ENCODE peak calls at places on chromosomes 7 and 10, in five cellular contexts. R, I, V, T and Q are unnamed samples.

GRCh38 chr10:15658099-15658702 is 61.5 kb downstream of the ITGA8 start:
- DNase-seq in R (peak; percentile 68), I (no peak), V (no peak), T (no peak), Q (no peak)

GRCh38 chr7:155090647-155091046 is 20.5 kb downstream of the HTR5A start:
- DNase-seq in R (no peak), I (no peak), V (no peak), T (no peak), Q (no peak)

GRCh38 chr10:89648074-89648473 is 3.0 kb upstream of the PANK1 start:
- DNase-seq in R (no peak), I (no peak), V (no peak), T (no peak), Q (no peak)

GRCh38 chr7:127391591-127392181 is 822 bp downstream of the ZNF800 start:
- DNase-seq in R (peak; percentile 35), I (peak; percentile 92), V (no peak), T (peak; percentile 53), Q (no peak)

GRCh38 chr10:26944261-26944882 is 83.6 kb upstream of the ABI1 start:
- DNase-seq in R (no peak), I (no peak), V (peak; percentile 41), T (no peak), Q (no peak)

GRCh38 chr10:55287346-55287745 is 486.3 kb upstream of the PCDH15 start:
- DNase-seq in R (peak; percentile 2), I (no peak), V (no peak), T (no peak), Q (no peak)

GRCh38 chr10:35685402-35685801 is 43.3 kb upstream of the FZD8 start:
- DNase-seq in R (no peak), I (no peak), V (no peak), T (no peak), Q (no peak)

GRCh38 chr10:30857803-30858202 is 173.9 kb downstream of the ZNF438 start:
- DNase-seq in R (peak; percentile 50), I (no peak), V (no peak), T (peak; percentile 28), Q (peak; percentile 95)

GRCh38 chr7:79317728-79318127 is 135.7 kb downstream of the MAGI2 start:
- DNase-seq in R (peak; percentile 77), I (no peak), V (no peak), T (no peak), Q (no peak)

GRCh38 chr10:21261705-21262285 is 263.7 kb downstream of the SKIDA1 start:
- DNase-seq in R (no peak), I (peak; percentile 15), V (no peak), T (no peak), Q (no peak)

GRCh38 chr7:46029111-46029704 is 108.1 kb upstream of the IGFBP3 start:
- DNase-seq in R (no peak), I (no peak), V (no peak), T (no peak), Q (no peak)

GRCh38 chr10:593016-593415 is 96.5 kb downstream of the DIP2C start:
- DNase-seq in R (no peak), I (no peak), V (no peak), T (no peak), Q (no peak)

GRCh38 chr10:86443069-86443468 is 76.5 kb upstream of the GRID1 start:
- DNase-seq in R (no peak), I (no peak), V (no peak), T (no peak), Q (no peak)

GRCh38 chr7:102473271-102473991 is 5.3 kb downstream of the POLR2J start:
- DNase-seq in R (no peak), I (peak; percentile 70), V (peak; percentile 56), T (no peak), Q (peak; percentile 62)

GRCh38 chr10:90920986-90921643 is at the start of gene ANKRD1:
- DNase-seq in R (peak; percentile 97), I (no peak), V (no peak), T (no peak), Q (no peak)

GRCh38 chr7:130071701-130072622 is 1.6 kb downstream of the KLHDC10 start:
- DNase-seq in R (peak; percentile 86), I (no peak), V (no peak), T (peak; percentile 60), Q (peak; percentile 73)

GRCh38 chr7:139830779-139831498 is 1.9 kb downstream of the TBXAS1 start:
- DNase-seq in R (no peak), I (no peak), V (no peak), T (no peak), Q (no peak)

GRCh38 chr7:139828446-139828845 is 618 bp upstream of the TBXAS1 start:
- DNase-seq in R (no peak), I (no peak), V (no peak), T (no peak), Q (no peak)

GRCh38 chr7:139830292-139830691 is 1.2 kb downstream of the TBXAS1 start:
- DNase-seq in R (no peak), I (no peak), V (no peak), T (no peak), Q (no peak)

GRCh38 chr7:139828880-139829653 is at the start of gene TBXAS1:
- DNase-seq in R (peak; percentile 20), I (peak; percentile 87), V (no peak), T (peak; percentile 57), Q (no peak)

DNA sequence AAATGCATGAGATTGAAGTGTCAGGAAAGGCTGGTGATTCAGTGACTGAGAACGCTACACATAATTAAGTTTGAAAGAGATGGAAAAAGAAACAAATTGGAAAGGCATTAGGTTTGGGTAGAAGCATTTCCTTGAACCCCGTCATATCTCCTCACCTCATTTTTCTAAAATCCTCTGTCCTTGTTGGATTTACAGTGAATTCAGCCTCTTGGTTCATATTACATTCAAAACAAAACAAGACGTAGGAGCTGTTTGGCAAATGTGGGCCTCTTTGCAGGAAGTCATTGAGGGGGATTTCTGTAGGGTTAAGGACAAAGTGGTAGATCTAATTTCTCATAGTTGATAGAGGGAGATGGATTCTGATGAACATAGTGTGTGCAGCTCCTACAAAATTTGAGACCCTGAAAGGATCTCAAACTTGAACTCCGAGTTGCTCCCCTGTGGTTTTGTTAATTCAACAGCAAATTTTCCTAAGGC is 628 bp downstream of the TBXAS1 start:
- DNase-seq in R (peak; percentile 16), I (no peak), V (no peak), T (no peak), Q (no peak)
- H3K4me3 ChIP-seq in R (no peak overlapping the region), I (peak overlapping the region; percentile 28), V (peak overlapping the region; percentile 40), T (peak overlapping the region; percentile 18), Q (no peak overlapping the region)

GRCh38 chr10:73950569-73950968 is 39.6 kb downstream of the PLAU start:
- DNase-seq in R (no peak), I (no peak), V (no peak), T (no peak), Q (peak; percentile 41)

GRCh38 chr10:73956476-73957338 is 41.2 kb upstream of the VCL start:
- DNase-seq in R (peak; percentile 33), I (peak; percentile 81), V (no peak), T (no peak), Q (no peak)

GRCh38 chr10:73955719-73956118 is 42.2 kb upstream of the VCL start:
- DNase-seq in R (no peak), I (no peak), V (no peak), T (no peak), Q (no peak)

GRCh38 chr10:73954737-73955136 is 43.2 kb upstream of the VCL start:
- DNase-seq in R (no peak), I (no peak), V (no peak), T (no peak), Q (no peak)

GRCh38 chr10:73953665-73954064 is 42.7 kb downstream of the PLAU start:
- DNase-seq in R (no peak), I (no peak), V (no peak), T (no peak), Q (no peak)
- TF ChIP-seq POLR2AphosphoS5 in R (no peak), I (no peak), V (peak; percentile 53), T (no peak), Q (no peak)

GRCh38 chr10:96721207-96721572 is 876 bp upstream of the PIK3AP1 start:
- DNase-seq in R (no peak), I (no peak), V (no peak), T (no peak), Q (no peak)

GRCh38 chr10:96720422-96721206 is at the start of gene PIK3AP1:
- DNase-seq in R (no peak), I (peak; percentile 98), V (peak; percentile 93), T (peak; percentile 79), Q (peak; percentile 67)

GRCh38 chr10:96719850-96720421 is 378 bp downstream of the PIK3AP1 start:
- DNase-seq in R (no peak), I (peak; percentile 96), V (peak; percentile 86), T (peak; percentile 83), Q (peak; percentile 75)

GRCh38 chr10:96718304-96718990 is 1.9 kb downstream of the PIK3AP1 start:
- DNase-seq in R (no peak), I (no peak), V (no peak), T (no peak), Q (no peak)

GRCh38 chr10:96719205-96719604 is 1.1 kb downstream of the PIK3AP1 start:
- DNase-seq in R (no peak), I (no peak), V (no peak), T (no peak), Q (no peak)
- H3K4me3 ChIP-seq in R (no peak overlapping the region), I (peak overlapping the region; percentile 58), V (peak overlapping the region; percentile 83), T (peak overlapping the region; percentile 71), Q (peak overlapping the region; percentile 63)

GRCh38 chr7:54904986-54905385 is 113.8 kb upstream of the EGFR start:
- DNase-seq in R (no peak), I (no peak), V (no peak), T (no peak), Q (no peak)

GRCh38 chr7:54907981-54908380 is 110.8 kb upstream of the EGFR start:
- DNase-seq in R (no peak), I (no peak), V (no peak), T (no peak), Q (no peak)

GRCh38 chr7:54901840-54902239 is 117.0 kb upstream of the EGFR start:
- DNase-seq in R (no peak), I (no peak), V (no peak), T (no peak), Q (no peak)

GRCh38 chr7:54906963-54907362 is 111.9 kb upstream of the EGFR start:
- DNase-seq in R (no peak), I (no peak), V (no peak), T (no peak), Q (no peak)

GRCh38 chr7:54904130-54904529 is 114.7 kb upstream of the EGFR start:
- DNase-seq in R (no peak), I (no peak), V (no peak), T (no peak), Q (no peak)
- TF ChIP-seq POLR2AphosphoS5 in R (no peak), I (no peak), V (no peak), T (no peak), Q (peak; percentile 74)